ENCODE peak calls at places on chromosomes 4 and X, in four cellular contexts. V, Z, W and O are unnamed samples.
A peak's percentile ranks its signal among the peaks of the same experiment; 100 is the strongest.

GRCh38 chrX:23332101-23332887 is 2.4 kb upstream of the PTCHD1 start:
- DNase-seq in V (no peak), Z (no peak), W (no peak), O (no peak)

GRCh38 chrX:12972239-12972638 is 2.7 kb upstream of the TMSB4X start:
- DNase-seq in Z (no peak), W (no peak), V (no peak), O (no peak)

GRCh38 chrX:40478457-40479065 is 102.2 kb upstream of the ATP6AP2 start:
- DNase-seq in V (no peak), W (no peak), Z (no peak), O (no peak)

GRCh38 chrX:113959912-113960626 is 623.8 kb upstream of the HTR2C start:
- DNase-seq in W (no peak), V (no peak), Z (no peak), O (no peak)

GRCh38 chr4:69044247-69044646 is 52.0 kb upstream of the UGT2B7 start:
- DNase-seq in V (no peak), Z (no peak), W (no peak), O (no peak)

GRCh38 chrX:153885968-153886903 is at the start of gene L1CAM:
- DNase-seq in Z (no peak), W (peak; percentile 36), V (no peak), O (no peak)

GRCh38 chr4:150256841-150257273 is 178.6 kb downstream of the DCLK2 start:
- DNase-seq in W (no peak), Z (no peak), V (no peak), O (no peak)

GRCh38 chr4:138897818-138898226 is 117.8 kb upstream of the NOCT start:
- DNase-seq in W (peak; percentile 79), V (peak; percentile 87), Z (no peak), O (no peak)

GRCh38 chr4:168744021-168744420 is 247.2 kb downstream of the PALLD start:
- DNase-seq in Z (peak; percentile 78), V (no peak), W (no peak), O (no peak)

GRCh38 chr4:181569553-181569952 is 673.6 kb upstream of the TENM3 start:
- DNase-seq in W (peak; percentile 43), V (no peak), Z (no peak), O (peak; percentile 21)

GRCh38 chrX:123830309-123830708 is 29.5 kb upstream of the XIAP start:
- DNase-seq in W (no peak), V (peak; percentile 9), Z (no peak), O (no peak)

GRCh38 chr4:150425161-150425560 is 156.8 kb upstream of the MAB21L2 start:
- DNase-seq in V (no peak), Z (no peak), W (no peak), O (no peak)

GRCh38 chr4:85086721-85087120 is 120.2 kb upstream of the WDFY3 start:
- DNase-seq in V (no peak), Z (no peak), W (no peak), O (no peak)

GRCh38 chr4:6839579-6839978 is 57.1 kb downstream of the KIAA0232 start:
- DNase-seq in Z (no peak), V (no peak), W (no peak), O (no peak)

GRCh38 chr4:10186228-10187214 is 69.9 kb upstream of the WDR1 start:
- DNase-seq in W (peak; percentile 38), V (no peak), Z (no peak), O (peak; percentile 8)

GRCh38 chr4:162347492-162348213 is 183.9 kb upstream of the FSTL5 start:
- DNase-seq in W (no peak), V (no peak), Z (no peak), O (no peak)

GRCh38 chr4:73259552-73260140 is 1.0 kb upstream of the ANKRD17 start:
- DNase-seq in V (peak; percentile 85), Z (no peak), W (peak; percentile 55), O (no peak)

GRCh38 chr4:122003335-122003734 is 51.5 kb upstream of the TRPC3 start:
- DNase-seq in Z (no peak), V (no peak), W (peak; percentile 37), O (no peak)

GRCh38 chr4:123603165-123603564 is 206.6 kb downstream of the SPRY1 start:
- DNase-seq in Z (peak; percentile 9), V (no peak), W (peak; percentile 46), O (no peak)

GRCh38 chr4:140094701-140095420 is 59.1 kb downstream of the MAML3 start:
- DNase-seq in Z (no peak), V (no peak), W (no peak), O (no peak)

GRCh38 chr4:91113130-91113706 is 986.0 kb downstream of the CCSER1 start:
- DNase-seq in W (peak; percentile 1), Z (no peak), V (peak; percentile 36), O (no peak)

GRCh38 chr4:89615056-89615455 is 221.9 kb downstream of the SNCA start:
- DNase-seq in V (no peak), Z (no peak), W (no peak), O (no peak)

GRCh38 chr4:75916091-75916661 is 13.9 kb upstream of the PPEF2 start:
- DNase-seq in V (peak; percentile 51), W (peak; percentile 60), Z (no peak), O (no peak)

GRCh38 chr4:26826721-26827120 is 33.9 kb upstream of the STIM2 start:
- DNase-seq in Z (peak; percentile 53), W (no peak), V (no peak), O (no peak)

GRCh38 chr4:1722551-1723071 is 1.3 kb downstream of the TACC3 start:
- DNase-seq in Z (no peak), V (no peak), W (no peak), O (peak; percentile 28)

GRCh38 chr4:87038837-87039715 is 104.3 kb downstream of the AFF1 start:
- DNase-seq in Z (no peak), W (peak; percentile 90), V (peak; percentile 53), O (peak; percentile 53)

GRCh38 chrX:24241822-24242648 is 71.8 kb downstream of the SUPT20HL2 start:
- DNase-seq in W (peak; percentile 57), Z (no peak), V (peak; percentile 6), O (no peak)

GRCh38 chrX:24294619-24295018 is 19.2 kb downstream of the SUPT20HL2 start:
- DNase-seq in Z (no peak), V (no peak), W (peak; percentile 61), O (no peak)